ENCODE peak calls at places on chromosomes 6 and 20, in eight cellular contexts. Z, I, N, V, R, Y, G and H are unnamed samples.

GRCh38 chr20:42484335-42484734 is 705.4 kb downstream of the PTPRT start:
- DNase-seq in I (peak; percentile 65), R (no peak), G (no peak), Y (peak; percentile 60), Z (peak; percentile 78), N (no peak), V (peak; percentile 29), H (no peak)

GRCh38 chr6:101163611-101164010 is 229.9 kb upstream of the GRIK2 start:
- DNase-seq in N (peak; percentile 19), G (no peak), R (no peak), I (no peak), Z (peak; percentile 6), Y (no peak), V (no peak), H (no peak)

GRCh38 chr20:24998631-24999445 is 6.3 kb upstream of the APMAP start:
- DNase-seq in R (no peak), I (no peak), V (no peak), G (no peak), Y (no peak), Z (peak; percentile 32), N (no peak), H (no peak)

GRCh38 chr20:998431-998830 is 3.7 kb downstream of the RSPO4 start:
- DNase-seq in Z (no peak), R (no peak), Y (no peak), V (no peak), N (no peak), G (no peak), I (no peak), H (no peak)

GRCh38 chr6:167094820-167095637 is 27.9 kb upstream of the CCR6 start:
- DNase-seq in N (no peak), Y (no peak), Z (no peak), R (peak; percentile 60), I (no peak), V (no peak), G (no peak), H (no peak)

GRCh38 chr6:108589244-108589730 is 28.6 kb downstream of the FOXO3 start:
- DNase-seq in Y (peak; percentile 92), R (no peak), I (peak; percentile 98), Z (peak; percentile 88), V (peak; percentile 66), G (no peak), N (peak; percentile 86), H (peak; percentile 42)

GRCh38 chr6:150443621-150444020 is 74.8 kb downstream of the IYD start:
- DNase-seq in R (no peak), V (no peak), Y (no peak), G (no peak), N (no peak), I (no peak), Z (no peak), H (no peak)

GRCh38 chr6:5181494-5182287 is 79.1 kb downstream of the LYRM4 start:
- DNase-seq in G (no peak), Y (no peak), V (no peak), Z (peak; percentile 49), I (no peak), N (no peak), R (no peak), H (no peak)

GRCh38 chr6:29661071-29661470 is 4.2 kb downstream of the MOG start:
- DNase-seq in Y (no peak), R (no peak), G (no peak), N (no peak), Z (no peak), I (no peak), V (no peak), H (no peak)

GRCh38 chr6:86030875-86031274 is 388.2 kb upstream of the SYNCRIP start:
- DNase-seq in N (no peak), G (no peak), Y (no peak), Z (no peak), V (no peak), I (no peak), R (no peak), H (no peak)

GRCh38 chr20:48657426-48658197 is 170.2 kb downstream of the PREX1 start:
- DNase-seq in V (peak; percentile 68), I (peak; percentile 63), Z (peak; percentile 85), Y (peak; percentile 73), R (peak; percentile 74), N (peak; percentile 82), G (peak; percentile 51), H (peak; percentile 56)

DNA sequence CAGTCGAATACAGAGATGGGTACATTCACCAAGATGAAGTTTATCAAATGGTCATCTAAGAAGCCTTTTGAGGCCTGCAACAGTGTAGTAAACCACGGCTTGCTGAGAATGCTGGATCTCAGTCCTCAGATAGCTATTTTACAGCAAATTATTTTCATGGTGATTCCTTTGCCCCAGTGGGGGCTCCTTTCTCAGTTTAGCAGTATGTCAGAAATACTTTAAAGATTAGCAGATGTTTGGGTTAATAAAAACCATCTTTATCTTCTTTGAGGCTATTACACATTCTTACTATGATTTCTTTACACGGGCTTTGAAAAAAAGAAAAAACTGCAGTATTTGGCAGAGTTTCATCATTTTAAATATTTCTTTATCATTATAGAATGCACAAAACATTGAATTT is 10.7 kb downstream of the MYLIP start:
- DNase-seq in Y (no peak), Z (no peak), G (no peak), I (no peak), N (no peak), R (no peak), V (no peak), H (no peak)
- H3K27ac ChIP-seq in Y (no peak overlapping the region), Z (no peak overlapping the region), G (no peak overlapping the region), I (no peak overlapping the region), N (no peak overlapping the region), R (no peak overlapping the region), V (no peak overlapping the region), H (no peak overlapping the region)

DNA sequence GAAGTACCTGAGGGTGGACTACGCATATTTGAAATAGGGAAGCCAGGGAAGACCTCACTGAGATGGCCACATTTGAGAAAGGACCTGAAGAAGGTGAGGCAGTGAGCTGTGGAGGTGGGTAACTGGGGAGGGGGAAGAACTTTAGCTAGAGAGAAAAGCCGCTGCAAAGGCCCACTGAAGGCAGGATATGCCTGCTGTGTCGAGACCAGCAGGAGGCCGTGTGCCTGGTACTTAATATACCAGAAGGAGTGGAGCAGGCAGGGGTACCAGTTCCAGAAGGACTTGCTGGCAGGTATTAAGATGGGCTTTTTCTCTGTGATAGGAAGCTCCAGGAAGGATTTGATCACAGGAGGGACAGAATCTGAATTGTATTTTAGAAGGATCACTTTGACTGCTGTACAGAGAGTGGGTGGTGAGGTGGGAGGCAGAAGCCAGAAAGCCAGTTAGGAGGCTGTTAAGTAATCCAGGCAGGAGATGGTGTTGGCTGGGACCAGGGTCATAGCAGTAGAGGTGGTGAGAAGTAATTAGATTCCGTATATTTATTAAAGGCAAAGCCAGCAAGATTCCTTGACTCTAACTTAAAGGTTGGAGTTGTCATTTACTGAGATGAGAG is 54.2 kb upstream of the FANCE start:
- DNase-seq in I (no peak), G (no peak), V (no peak), R (no peak), Z (no peak), Y (no peak), N (no peak), H (no peak)
- H3K27ac ChIP-seq in I (no peak overlapping the region), G (no peak overlapping the region), V (no peak overlapping the region), R (no peak overlapping the region), Z (no peak overlapping the region), Y (no peak overlapping the region), N (no peak overlapping the region), H (no peak overlapping the region)

GRCh38 chr6:125944896-125945295 is 11.7 kb upstream of the HINT3 start:
- DNase-seq in G (no peak), V (no peak), R (no peak), Z (no peak), N (no peak), I (no peak), Y (no peak), H (no peak)

GRCh38 chr6:125945378-125946141 is 11.0 kb upstream of the HINT3 start:
- DNase-seq in N (no peak), I (no peak), Y (no peak), Z (peak; percentile 75), V (no peak), R (no peak), G (no peak), H (no peak)

GRCh38 chr6:125944434-125944816 is 12.1 kb upstream of the HINT3 start:
- DNase-seq in G (no peak), I (peak; percentile 62), R (no peak), V (peak; percentile 69), N (no peak), Y (peak; percentile 77), Z (peak; percentile 91), H (no peak)

GRCh38 chr6:125942677-125943527 is 13.7 kb upstream of the HINT3 start:
- DNase-seq in N (no peak), Z (peak; percentile 41), I (no peak), Y (no peak), R (no peak), G (no peak), V (no peak), H (no peak)

DNA sequence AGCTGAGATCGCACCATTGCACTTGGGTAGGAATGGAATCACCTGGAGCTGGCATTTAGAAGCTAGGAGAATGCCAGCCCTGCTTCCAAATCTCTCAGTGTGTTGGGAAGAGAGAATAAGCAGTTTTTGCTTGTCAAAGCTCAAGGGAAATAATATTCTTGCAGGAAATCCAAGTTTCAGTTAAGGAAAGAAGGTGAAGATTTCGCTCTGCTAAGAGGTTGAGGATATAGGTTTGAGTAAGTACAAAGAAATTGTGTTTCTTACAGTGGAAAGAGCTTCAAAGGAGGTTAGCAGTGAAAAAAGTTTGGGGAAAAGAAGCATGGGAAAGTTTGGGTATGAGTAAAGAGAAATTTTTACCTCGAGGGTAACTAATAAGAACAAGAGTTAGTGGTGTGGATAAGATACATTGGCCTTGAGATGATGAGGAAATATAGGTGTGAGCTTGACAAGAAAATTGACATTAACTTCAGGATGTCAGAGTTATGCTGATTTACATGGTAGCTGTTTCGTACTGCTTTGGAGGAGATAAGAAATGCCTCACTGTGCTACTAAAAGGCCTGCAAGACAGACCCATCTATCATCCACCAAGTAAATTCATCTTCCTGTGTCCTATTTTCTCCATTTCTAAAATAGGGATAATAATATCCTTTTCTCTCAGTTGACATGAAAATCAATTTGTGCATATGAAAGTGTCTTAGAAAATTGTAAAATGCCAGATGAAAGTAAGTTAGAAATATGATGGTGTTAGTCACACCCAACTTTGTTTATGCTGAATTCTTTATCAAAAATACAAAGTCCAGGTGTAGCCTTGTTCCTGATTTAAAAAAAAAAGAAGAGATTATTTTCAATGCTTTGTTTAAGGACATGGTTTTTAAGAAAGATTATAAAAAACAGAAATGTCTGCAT is 12.8 kb upstream of the HINT3 start:
- DNase-seq in N (no peak), Y (no peak), G (no peak), V (no peak), I (no peak), Z (no peak), R (no peak), H (no peak)
- H3K27ac ChIP-seq in N (no peak overlapping the region), Y (peak overlapping the region; percentile 49), G (no peak overlapping the region), V (no peak overlapping the region), I (peak overlapping the region; percentile 57), Z (no peak overlapping the region), R (no peak overlapping the region), H (peak overlapping the region; percentile 7)

GRCh38 chr6:16239090-16239797 is 857 bp downstream of the GMPR start:
- DNase-seq in I (no peak), Z (peak; percentile 47), R (no peak), N (peak; percentile 46), Y (peak; percentile 60), G (peak; percentile 5), V (peak; percentile 33), H (no peak)
- H3K27ac ChIP-seq in I (peak overlapping the region; percentile 68), Z (no peak overlapping the region), R (peak overlapping the region; percentile 79), N (no peak overlapping the region), Y (peak overlapping the region; percentile 87), G (no peak overlapping the region), V (peak overlapping the region; percentile 86), H (peak overlapping the region; percentile 58)

GRCh38 chr20:21026951-21027350 is 79.2 kb downstream of the LINC00237 start:
- DNase-seq in Z (no peak), V (no peak), G (no peak), R (no peak), N (no peak), Y (no peak), I (no peak), H (no peak)
- H3K27ac ChIP-seq in Z (no peak overlapping the region), V (no peak overlapping the region), G (no peak overlapping the region), R (no peak overlapping the region), N (no peak overlapping the region), Y (no peak overlapping the region), I (no peak overlapping the region), H (no peak overlapping the region)

GRCh38 chr20:57040461-57040860 is 226.0 kb downstream of the BMP7 start:
- DNase-seq in N (no peak), G (no peak), V (no peak), R (no peak), I (no peak), Y (no peak), Z (no peak), H (no peak)
- H3K27ac ChIP-seq in N (no peak overlapping the region), G (no peak overlapping the region), V (no peak overlapping the region), R (no peak overlapping the region), I (no peak overlapping the region), Y (no peak overlapping the region), Z (no peak overlapping the region), H (no peak overlapping the region)